ENCODE peak calls at places on chromosomes 3 and 15, in four cellular contexts. U is tibial nerve, J is GM10248, N is AG09319. M is an unnamed sample.

GRCh38 chr3:55198554-55198953 is 270.7 kb upstream of the LRTM1 start:
- DNase-seq in N (peak), J (no peak), U (no peak), M (peak)

GRCh38 chr3:44894485-44894884 is 20.1 kb downstream of the TGM4 start:
- DNase-seq in U (no peak), J (no peak), N (no peak), M (no peak)

GRCh38 chr3:190517696-190518095 is 3.8 kb downstream of the IL1RAP start:
- DNase-seq in N (no peak), J (no peak), U (no peak), M (no peak)

GRCh38 chr3:14148041-14148985 is 23.5 kb downstream of the TMEM43 start:
- DNase-seq in N (no peak), U (no peak), J (no peak), M (no peak)

GRCh38 chr3:3589715-3590130 is 209.5 kb upstream of the LRRN1 start:
- DNase-seq in N (no peak), J (peak), U (no peak), M (no peak)

GRCh38 chr3:152305075-152305474 is 36.3 kb downstream of the MBNL1 start:
- DNase-seq in J (no peak), N (no peak), U (no peak), M (no peak)

GRCh38 chr3:138348107-138348949 is at the start of gene MRAS:
- DNase-seq in N (peak), U (peak), J (no peak), M (peak)

GRCh38 chr15:59699810-59700431 is 10.8 kb upstream of the BNIP2 start:
- DNase-seq in J (no peak), U (no peak), N (no peak), M (no peak)

GRCh38 chr15:38531509-38531908 is 33.1 kb downstream of the RASGRP1 start:
- DNase-seq in N (no peak), U (no peak), J (no peak), M (no peak)

GRCh38 chr3:11306815-11307589 is 34.8 kb downstream of the ATG7 start:
- DNase-seq in U (no peak), N (no peak), J (no peak), M (no peak)

GRCh38 chr3:14403636-14404395 is 1.4 kb downstream of the SLC6A6 start:
- DNase-seq in J (no peak), U (no peak), N (no peak), M (no peak)

GRCh38 chr3:183583331-183584245 is 28.1 kb upstream of the KLHL6 start:
- DNase-seq in U (no peak), N (no peak), J (no peak), M (no peak)

GRCh38 chr15:59345326-59345725 is 27.3 kb downstream of the MYO1E start:
- DNase-seq in J (no peak), N (no peak), U (no peak), M (no peak)

GRCh38 chr3:11626084-11626463 is 17.6 kb downstream of the VGLL4 start:
- DNase-seq in N (no peak), J (peak), U (no peak), M (no peak)

GRCh38 chr3:158672293-158673176 is at the start of gene LXN:
- DNase-seq in U (peak), J (peak), N (peak), M (peak)

DNA sequence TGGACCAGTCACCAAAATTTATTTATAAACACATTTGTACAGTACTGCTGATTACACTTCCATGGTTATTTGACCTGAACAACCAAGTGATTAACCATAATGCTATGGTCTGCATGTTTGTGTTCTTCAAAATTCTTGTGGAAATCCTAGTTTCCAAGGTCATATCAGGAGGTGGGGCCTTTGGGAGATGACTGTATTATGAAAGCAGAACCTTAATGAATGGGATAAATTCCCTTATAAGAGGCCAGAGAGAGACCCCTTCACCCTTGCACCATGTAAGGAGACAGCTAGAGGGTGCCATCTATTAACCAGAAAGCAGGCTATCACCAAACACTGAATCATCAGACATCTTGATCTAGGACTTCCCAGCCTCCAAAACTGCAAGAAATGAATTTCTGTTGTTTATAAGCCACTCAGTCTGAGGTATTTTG is 1.9 kb downstream of the SCAPER start:
- DNase-seq in U (no peak), N (peak), J (peak), M (peak)
- TF ChIP-seq CTCF in U (peak), N (peak), J (peak), M (peak)

DNA sequence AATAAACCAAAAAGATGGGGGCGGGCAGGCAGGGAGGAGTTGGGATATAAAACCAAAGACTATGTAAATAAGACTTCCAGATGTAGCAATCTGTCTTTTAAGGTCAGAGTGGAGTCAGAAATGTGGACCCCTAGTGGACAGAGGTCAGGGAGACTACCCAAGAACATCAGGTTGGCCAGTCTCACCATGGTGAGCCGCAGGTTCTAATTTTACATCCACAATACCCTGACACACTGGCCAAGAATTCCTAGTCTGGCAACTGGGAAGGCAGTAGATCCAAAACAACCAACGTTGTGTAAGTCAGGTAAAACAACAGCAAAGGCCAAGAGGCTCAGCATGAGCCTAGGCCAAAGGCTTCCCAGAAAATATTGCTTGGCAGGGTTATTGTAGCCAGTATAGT is 203.4 kb downstream of the FOXP1 start:
- DNase-seq in U (no peak), N (no peak), J (no peak), M (no peak)
- TF ChIP-seq CTCF in U (no peak), N (no peak), J (no peak), M (no peak)

GRCh38 chr15:42491540-42492225 is 742 bp upstream of the ZNF106 start:
- DNase-seq in J (no peak), U (no peak), N (no peak), M (peak)

GRCh38 chr15:42494998-42495360 is 455 bp upstream of the SNAP23 start:
- DNase-seq in N (no peak), J (no peak), U (no peak), M (no peak)

GRCh38 chr15:42490246-42490742 is 647 bp downstream of the ZNF106 start:
- DNase-seq in U (no peak), J (peak), N (no peak), M (no peak)

GRCh38 chr15:42493694-42494093 is 1.7 kb upstream of the SNAP23 start:
- DNase-seq in U (no peak), J (no peak), N (no peak), M (no peak)

DNA sequence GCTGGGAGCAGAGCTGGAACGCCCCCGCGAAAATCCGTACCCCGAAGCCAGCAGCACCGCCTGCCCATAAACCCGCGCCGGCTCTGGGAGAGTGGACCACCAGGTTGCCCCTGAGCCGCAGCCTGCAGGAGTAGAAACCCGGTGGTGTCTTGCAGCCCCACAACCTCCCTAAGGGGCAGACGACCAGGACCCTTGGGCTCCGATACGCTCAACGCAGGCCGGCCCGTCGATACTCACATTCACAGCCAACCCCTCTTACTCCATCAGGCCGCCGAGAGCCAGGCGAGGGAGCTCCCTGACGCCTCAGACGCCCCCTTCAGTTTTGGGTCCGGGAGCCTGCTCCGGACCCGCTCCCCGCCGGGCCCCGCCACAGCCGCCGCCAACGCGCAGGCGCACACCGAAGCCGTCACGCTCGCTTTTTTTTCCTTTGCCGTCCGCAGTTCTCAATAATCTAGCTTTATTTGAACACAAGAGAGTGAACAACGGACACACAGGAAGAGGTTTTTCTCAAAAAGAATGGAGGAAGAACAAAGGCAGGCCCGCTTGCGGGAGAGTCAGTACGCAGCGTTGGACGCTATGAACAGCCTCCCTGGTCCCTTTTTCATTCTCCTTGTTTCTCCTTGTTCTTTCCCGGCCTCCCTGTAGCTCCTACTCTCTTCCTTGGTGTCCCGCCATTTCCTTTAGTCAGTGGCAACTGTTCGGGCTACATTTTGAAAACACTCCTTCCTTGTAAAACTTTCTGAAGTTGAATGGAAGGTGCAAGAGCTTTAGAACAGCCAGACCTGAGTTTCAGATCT is at the start of gene ZNF106:
- DNase-seq in U (peak), N (peak), J (peak), M (peak)
- TF ChIP-seq CTCF in U (no peak), N (peak), J (no peak), M (peak)

GRCh38 chr3:36679384-36680200 is 84.8 kb downstream of the DCLK3 start:
- DNase-seq in J (no peak), N (peak), U (no peak), M (peak)

GRCh38 chr3:36678216-36679013 is 85.9 kb downstream of the DCLK3 start:
- DNase-seq in J (no peak), N (no peak), U (no peak), M (no peak)

GRCh38 chr3:36674816-36675215 is 89.5 kb downstream of the DCLK3 start:
- DNase-seq in N (no peak), J (no peak), U (no peak), M (no peak)

GRCh38 chr3:36681867-36682266 is 82.5 kb downstream of the DCLK3 start:
- DNase-seq in N (no peak), J (no peak), U (no peak), M (no peak)

DNA sequence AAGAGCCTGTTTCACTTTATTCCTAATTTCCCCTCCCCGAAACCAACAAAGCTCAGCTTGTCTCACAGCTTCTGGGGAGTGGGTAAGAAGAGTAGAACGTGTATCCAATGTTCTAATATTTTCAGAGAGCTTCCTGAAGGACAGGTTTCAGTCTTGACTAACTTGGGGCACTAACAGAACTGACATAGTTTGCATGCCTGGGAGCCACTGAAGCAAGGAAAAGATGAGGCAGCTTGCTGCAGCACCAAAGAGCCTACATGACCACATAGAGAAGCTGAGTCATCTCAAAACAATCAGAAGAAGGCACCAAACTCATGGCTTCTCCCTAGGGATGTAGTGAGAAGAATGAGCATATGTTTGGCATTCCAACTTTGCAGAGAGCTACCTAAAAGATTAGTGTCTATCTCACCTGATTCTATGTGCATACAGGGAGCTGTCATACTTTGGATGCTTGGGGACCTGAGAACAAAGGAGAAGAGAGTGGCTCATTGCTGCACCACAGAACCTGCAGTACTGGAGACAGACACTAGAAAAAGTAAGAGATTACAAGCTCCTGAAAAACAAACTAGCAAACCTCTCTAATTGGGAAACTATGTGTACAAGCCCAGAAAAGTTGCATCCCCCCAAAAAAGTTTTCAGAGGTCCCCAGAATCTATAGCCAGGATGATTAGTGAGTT is 86.9 kb downstream of the DCLK3 start:
- DNase-seq in U (no peak), J (no peak), N (peak), M (peak)
- TF ChIP-seq CTCF in U (no peak), J (no peak), N (no peak), M (no peak)

GRCh38 chr15:80887148-80887547 is 102.5 kb downstream of the MESD start:
- DNase-seq in U (no peak), N (no peak), J (no peak), M (no peak)
- TF ChIP-seq CTCF in U (no peak), N (no peak), J (no peak), M (no peak)

DNA sequence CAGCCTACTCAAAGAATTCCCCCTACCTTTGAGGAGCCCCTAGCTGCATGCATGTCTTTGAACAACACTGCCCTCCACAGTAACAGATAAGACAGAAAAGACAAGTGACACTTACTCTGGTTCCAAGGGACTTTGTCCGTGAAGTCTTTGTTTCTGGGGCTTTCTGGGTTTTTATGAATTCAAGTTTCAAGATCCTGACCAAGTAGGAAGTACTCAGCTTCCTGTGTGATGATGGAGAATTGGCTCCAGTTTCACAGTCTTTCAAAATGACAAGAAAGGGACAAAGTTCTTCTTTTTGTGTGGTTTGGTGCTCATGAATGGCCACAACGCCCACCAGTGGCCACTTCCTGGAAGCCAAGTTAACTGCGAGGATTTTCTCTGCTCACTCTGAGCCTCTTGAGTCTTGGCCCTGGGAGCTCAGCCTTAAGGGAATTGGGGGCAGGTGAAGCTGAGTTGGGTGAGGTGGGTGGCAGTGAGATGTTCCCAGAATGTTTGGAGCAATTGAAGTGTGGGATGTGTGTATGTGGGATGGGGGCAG is at the start of gene CCR1:
- DNase-seq in J (peak), U (peak), N (no peak), M (no peak)
- TF ChIP-seq CTCF in J (peak), U (peak), N (peak), M (peak)

GRCh38 chr15:72685301-72685924 is 569 bp downstream of the HIGD2B start:
- DNase-seq in N (no peak), U (no peak), J (no peak), M (no peak)
- TF ChIP-seq CTCF in N (no peak), U (no peak), J (no peak), M (peak)

M was measured in AG04450.